ENCODE peak calls at places on chromosomes 6 and 20, in six cellular contexts. O is bronchial epithelial cell, F is heart left ventricle, J is fibroblast of pulmonary artery, W is WTC11, P is psoas muscle. B is an unnamed sample.

GRCh38 chr20:54188132-54188835 is 14.5 kb upstream of the CYP24A1 start:
- DNase-seq in W (no peak), O (no peak), P (no peak), J (no peak), F (no peak), B (no peak)

GRCh38 chr20:37302981-37303380 is 13.5 kb downstream of the MANBAL start:
- DNase-seq in F (no peak), W (no peak), P (no peak), O (no peak), J (no peak), B (no peak)

GRCh38 chr6:111984081-111984480 is 69.8 kb upstream of the CCN6 start:
- DNase-seq in W (no peak), F (no peak), J (no peak), P (no peak), O (no peak), B (no peak)

GRCh38 chr6:97205936-97206335 is 77.1 kb downstream of the MMS22L start:
- DNase-seq in O (no peak), J (no peak), P (no peak), F (no peak), W (no peak), B (no peak)

GRCh38 chr6:72589096-72589495 is 32.8 kb upstream of the KCNQ5 start:
- DNase-seq in J (peak; percentile 35), W (no peak), P (no peak), F (no peak), O (no peak), B (no peak)

GRCh38 chr6:161303628-161304340 is 29.9 kb upstream of the AGPAT4 start:
- DNase-seq in F (no peak), J (peak; percentile 46), W (no peak), P (no peak), O (peak; percentile 72), B (no peak)

GRCh38 chr6:170480045-170480714 is 72.9 kb downstream of the PSMB1 start:
- DNase-seq in J (peak; percentile 37), W (peak; percentile 20), O (no peak), F (no peak), P (no peak), B (no peak)

GRCh38 chr20:62246872-62247652 is 8.7 kb downstream of the OSBPL2 start:
- DNase-seq in J (no peak), P (peak; percentile 69), O (no peak), W (no peak), F (peak; percentile 75), B (no peak)

GRCh38 chr6:69973763-69974162 is 107.4 kb downstream of the COL19A1 start:
- DNase-seq in P (no peak), W (no peak), F (no peak), J (no peak), O (no peak), B (no peak)

GRCh38 chr6:159213401-159213800 is 44.2 kb downstream of the FNDC1 start:
- DNase-seq in P (no peak), W (no peak), F (no peak), J (no peak), O (no peak), B (no peak)

GRCh38 chr6:159221486-159222170 is 52.4 kb downstream of the FNDC1 start:
- DNase-seq in O (no peak), W (no peak), F (no peak), P (no peak), J (no peak), B (no peak)

GRCh38 chr6:159220093-159220492 is 50.9 kb downstream of the FNDC1 start:
- DNase-seq in J (no peak), W (no peak), P (no peak), F (no peak), O (no peak), B (no peak)

GRCh38 chr6:159214281-159214680 is 45.1 kb downstream of the FNDC1 start:
- DNase-seq in O (no peak), P (no peak), F (no peak), J (no peak), W (no peak), B (no peak)

GRCh38 chr6:159217595-159218275 is 48.5 kb downstream of the FNDC1 start:
- DNase-seq in W (peak; percentile 80), O (peak; percentile 25), F (peak; percentile 66), P (no peak), J (peak; percentile 32), B (no peak)
- TF ChIP-seq CTCF in W (peak; percentile 14), O (peak; percentile 60), F (no peak), P (no peak), J (peak; percentile 24), B (no peak)

GRCh38 chr20:9736373-9736772 is 102.5 kb downstream of the PAK5 start:
- DNase-seq in J (no peak), P (no peak), F (no peak), O (no peak), W (no peak), B (no peak)
- TF ChIP-seq CTCF in J (no peak), P (no peak), F (no peak), O (no peak), W (no peak), B (no peak)

DNA sequence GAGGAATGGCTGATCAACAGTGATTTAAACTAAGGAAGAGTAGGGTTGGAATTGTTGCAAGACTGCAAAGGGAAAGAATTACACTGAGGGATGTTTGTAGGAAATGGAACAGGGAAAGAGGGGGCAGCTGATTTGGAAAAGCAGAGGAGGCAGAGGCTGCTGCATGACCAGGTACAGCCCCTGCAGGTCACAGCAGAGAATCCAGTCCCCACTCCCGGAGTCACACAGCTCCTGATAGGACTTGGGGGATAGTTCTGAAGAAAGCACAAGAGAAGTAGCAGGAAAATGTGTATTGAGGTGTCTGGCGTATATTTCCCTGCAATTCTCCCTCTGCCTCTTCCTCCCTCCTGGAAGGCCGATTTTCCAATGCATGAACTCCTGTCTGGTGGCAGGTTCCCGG is 92.5 kb upstream of the PDE10A start:
- DNase-seq in W (no peak), O (no peak), J (no peak), P (no peak), F (no peak), B (no peak)
- TF ChIP-seq CTCF in W (no peak), O (no peak), J (no peak), P (no peak), F (no peak), B (no peak)

DNA sequence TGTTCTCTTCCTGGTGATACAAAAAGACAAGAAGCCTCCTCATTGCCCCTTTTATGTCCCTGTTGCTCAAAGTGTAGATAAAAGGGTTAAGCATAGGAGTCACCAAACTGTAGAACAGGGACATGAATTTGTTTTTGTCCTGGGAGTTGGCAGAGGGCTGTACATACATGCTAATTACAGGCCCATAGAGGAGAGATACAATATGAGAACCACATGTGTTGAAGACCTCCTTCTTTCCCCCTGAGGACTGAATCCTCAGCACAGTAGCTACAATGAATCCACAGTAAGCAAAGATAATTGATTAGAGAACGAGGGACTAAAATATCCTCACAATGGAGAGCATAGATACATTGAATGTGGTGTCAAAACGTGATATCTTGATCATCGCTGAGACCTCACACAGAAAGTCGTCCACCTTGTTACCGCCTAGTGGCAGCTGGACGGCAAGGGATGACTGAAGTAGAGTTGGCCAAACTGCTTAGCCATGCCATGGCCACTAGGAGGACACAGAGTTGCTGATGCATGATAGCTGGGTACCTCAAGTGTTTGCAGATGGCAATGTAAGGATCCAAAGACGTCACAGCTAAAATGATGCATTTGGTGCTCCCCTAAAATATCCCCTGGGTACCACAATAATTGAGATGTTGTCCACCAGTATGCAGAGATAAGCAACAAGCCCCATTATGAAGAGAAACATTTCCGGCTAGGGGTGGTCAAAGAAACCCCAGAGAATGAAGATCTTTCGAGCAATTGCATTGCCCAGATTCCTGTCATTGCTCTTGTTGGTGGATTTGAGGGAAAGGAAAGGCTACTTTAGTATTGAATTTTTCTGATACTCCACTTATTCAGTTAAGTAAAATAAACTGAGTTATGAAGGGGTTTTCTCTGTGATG is 15.0 kb downstream of the OR2B3 start:
- DNase-seq in W (peak; percentile 60), P (no peak), F (no peak), J (peak; percentile 20), O (peak; percentile 46), B (no peak)
- TF ChIP-seq CTCF in W (peak; percentile 79), P (no peak), F (peak; percentile 32), J (peak; percentile 61), O (peak; percentile 77), B (no peak)

DNA sequence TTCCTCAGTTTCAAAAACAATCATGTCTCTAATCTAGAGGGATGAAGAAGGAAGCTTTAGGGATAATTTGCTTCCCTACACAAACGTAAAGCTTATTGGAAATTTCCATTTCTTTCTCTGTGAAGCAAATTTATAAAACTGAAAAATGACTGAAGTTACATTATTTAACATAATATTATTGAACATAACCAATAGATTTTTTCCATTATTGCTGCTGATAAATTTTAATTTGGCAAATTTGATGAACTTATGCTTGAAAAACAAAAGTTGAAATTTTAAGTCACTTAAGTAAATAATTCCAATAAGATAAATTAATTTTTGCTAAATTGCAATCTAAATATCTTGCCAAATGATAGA is 140.9 kb downstream of the GMDS start:
- DNase-seq in P (no peak), F (no peak), W (no peak), O (no peak), J (no peak), B (no peak)
- TF ChIP-seq CTCF in P (no peak), F (no peak), W (no peak), O (no peak), J (no peak), B (no peak)

B was measured in natural killer cell.